ENCODE peak calls at places on chromosome 4, in seven cellular contexts. One of them, this sample, is unnamed.

GRCh38 chr4:23871420-23871819 is 18.4 kb downstream of the PPARGC1A start:
- DNase-seq in effector memory CD4-positive, alpha-beta T cell: no peak
- DNase-seq in heart left ventricle: no peak
- DNase-seq in sigmoid colon: no peak
- DNase-seq in thoracic aorta: no peak
- DNase-seq in left ventricle myocardium inferior: no peak
- DNase-seq in mucosa of descending colon: no peak
- DNase-seq in this sample: no peak

GRCh38 chr4:20354120-20354519 is 102.4 kb downstream of the SLIT2 start:
- DNase-seq in effector memory CD4-positive, alpha-beta T cell: no peak
- DNase-seq in heart left ventricle: no peak
- DNase-seq in sigmoid colon: no peak
- DNase-seq in thoracic aorta: no peak
- DNase-seq in left ventricle myocardium inferior: no peak
- DNase-seq in mucosa of descending colon: no peak
- DNase-seq in this sample: no peak

GRCh38 chr4:173410106-173410505 is 11.2 kb upstream of the SCRG1 start:
- DNase-seq in effector memory CD4-positive, alpha-beta T cell: no peak
- DNase-seq in heart left ventricle: peak
- DNase-seq in sigmoid colon: no peak
- DNase-seq in thoracic aorta: no peak
- DNase-seq in left ventricle myocardium inferior: no peak
- DNase-seq in mucosa of descending colon: no peak
- DNase-seq in this sample: no peak

GRCh38 chr4:94420356-94420755 is 31.4 kb upstream of the PDLIM5 start:
- DNase-seq in effector memory CD4-positive, alpha-beta T cell: no peak
- DNase-seq in heart left ventricle: no peak
- DNase-seq in sigmoid colon: no peak
- DNase-seq in thoracic aorta: no peak
- DNase-seq in left ventricle myocardium inferior: no peak
- DNase-seq in mucosa of descending colon: no peak
- DNase-seq in this sample: no peak

GRCh38 chr4:141713185-141713584 is 76.8 kb downstream of the IL15 start:
- DNase-seq in effector memory CD4-positive, alpha-beta T cell: no peak
- DNase-seq in heart left ventricle: no peak
- DNase-seq in sigmoid colon: no peak
- DNase-seq in thoracic aorta: no peak
- DNase-seq in left ventricle myocardium inferior: no peak
- DNase-seq in mucosa of descending colon: no peak
- DNase-seq in this sample: no peak

GRCh38 chr4:172813359-172813923 is 355.2 kb upstream of the GALNT7 start:
- DNase-seq in effector memory CD4-positive, alpha-beta T cell: no peak
- DNase-seq in heart left ventricle: no peak
- DNase-seq in sigmoid colon: no peak
- DNase-seq in thoracic aorta: no peak
- DNase-seq in left ventricle myocardium inferior: no peak
- DNase-seq in mucosa of descending colon: no peak
- DNase-seq in this sample: no peak

GRCh38 chr4:172188248-172188976 is 375.2 kb downstream of the GALNTL6 start:
- DNase-seq in effector memory CD4-positive, alpha-beta T cell: no peak
- DNase-seq in heart left ventricle: no peak
- DNase-seq in sigmoid colon: no peak
- DNase-seq in thoracic aorta: no peak
- DNase-seq in left ventricle myocardium inferior: no peak
- DNase-seq in mucosa of descending colon: no peak
- DNase-seq in this sample: no peak

GRCh38 chr4:184941671-184942070 is 76.6 kb upstream of the HELT start:
- DNase-seq in effector memory CD4-positive, alpha-beta T cell: no peak
- DNase-seq in heart left ventricle: no peak
- DNase-seq in sigmoid colon: no peak
- DNase-seq in thoracic aorta: no peak
- DNase-seq in left ventricle myocardium inferior: no peak
- DNase-seq in mucosa of descending colon: no peak
- DNase-seq in this sample: no peak

GRCh38 chr4:2803624-2804448 is 11.0 kb downstream of the SH3BP2 start:
- DNase-seq in effector memory CD4-positive, alpha-beta T cell: no peak
- DNase-seq in heart left ventricle: peak
- DNase-seq in sigmoid colon: peak
- DNase-seq in thoracic aorta: no peak
- DNase-seq in left ventricle myocardium inferior: peak
- DNase-seq in mucosa of descending colon: peak
- DNase-seq in this sample: no peak

GRCh38 chr4:26342328-26343040 is 21.7 kb downstream of the RBPJ start:
- DNase-seq in effector memory CD4-positive, alpha-beta T cell: no peak
- DNase-seq in heart left ventricle: no peak
- DNase-seq in sigmoid colon: no peak
- DNase-seq in thoracic aorta: no peak
- DNase-seq in left ventricle myocardium inferior: no peak
- DNase-seq in mucosa of descending colon: no peak
- DNase-seq in this sample: no peak

GRCh38 chr4:78059524-78059889 is 2.4 kb downstream of the FRAS1 start:
- DNase-seq in effector memory CD4-positive, alpha-beta T cell: no peak
- DNase-seq in heart left ventricle: peak
- DNase-seq in sigmoid colon: peak
- DNase-seq in thoracic aorta: peak
- DNase-seq in left ventricle myocardium inferior: peak
- DNase-seq in mucosa of descending colon: peak
- DNase-seq in this sample: peak

GRCh38 chr4:131584587-131584986 is 1564.5 kb upstream of the PCDH10 start:
- DNase-seq in effector memory CD4-positive, alpha-beta T cell: no peak
- DNase-seq in heart left ventricle: no peak
- DNase-seq in sigmoid colon: no peak
- DNase-seq in thoracic aorta: no peak
- DNase-seq in left ventricle myocardium inferior: no peak
- DNase-seq in mucosa of descending colon: no peak
- DNase-seq in this sample: no peak

GRCh38 chr4:16018061-16018676 is 55.2 kb upstream of the FGFBP2 start:
- DNase-seq in effector memory CD4-positive, alpha-beta T cell: no peak
- DNase-seq in heart left ventricle: no peak
- DNase-seq in sigmoid colon: no peak
- DNase-seq in thoracic aorta: no peak
- DNase-seq in left ventricle myocardium inferior: no peak
- DNase-seq in mucosa of descending colon: no peak
- DNase-seq in this sample: no peak

GRCh38 chr4:87589531-87589930 is 18.8 kb upstream of the DSPP start:
- DNase-seq in effector memory CD4-positive, alpha-beta T cell: no peak
- DNase-seq in heart left ventricle: no peak
- DNase-seq in sigmoid colon: no peak
- DNase-seq in thoracic aorta: no peak
- DNase-seq in left ventricle myocardium inferior: no peak
- DNase-seq in mucosa of descending colon: no peak
- DNase-seq in this sample: no peak

GRCh38 chr4:3287271-3287971 is 5.4 kb upstream of the RGS12 start:
- DNase-seq in effector memory CD4-positive, alpha-beta T cell: no peak
- DNase-seq in heart left ventricle: no peak
- DNase-seq in sigmoid colon: no peak
- DNase-seq in thoracic aorta: no peak
- DNase-seq in left ventricle myocardium inferior: no peak
- DNase-seq in mucosa of descending colon: no peak
- DNase-seq in this sample: no peak

GRCh38 chr4:163638909-163639308 is 144.4 kb downstream of the TMA16 start:
- DNase-seq in effector memory CD4-positive, alpha-beta T cell: no peak
- DNase-seq in heart left ventricle: no peak
- DNase-seq in sigmoid colon: no peak
- DNase-seq in thoracic aorta: no peak
- DNase-seq in left ventricle myocardium inferior: no peak
- DNase-seq in mucosa of descending colon: no peak
- DNase-seq in this sample: no peak

GRCh38 chr4:9765091-9765490 is 16.3 kb upstream of the DRD5 start:
- DNase-seq in effector memory CD4-positive, alpha-beta T cell: no peak
- DNase-seq in heart left ventricle: no peak
- DNase-seq in sigmoid colon: no peak
- DNase-seq in thoracic aorta: no peak
- DNase-seq in left ventricle myocardium inferior: no peak
- DNase-seq in mucosa of descending colon: peak
- DNase-seq in this sample: peak

GRCh38 chr4:76896731-76897521 is 1.0 kb downstream of the SOWAHB start:
- DNase-seq in effector memory CD4-positive, alpha-beta T cell: no peak
- DNase-seq in heart left ventricle: no peak
- DNase-seq in sigmoid colon: no peak
- DNase-seq in thoracic aorta: no peak
- DNase-seq in left ventricle myocardium inferior: peak
- DNase-seq in mucosa of descending colon: peak
- DNase-seq in this sample: no peak

GRCh38 chr4:76896048-76896447 is 1.9 kb downstream of the SOWAHB start:
- DNase-seq in effector memory CD4-positive, alpha-beta T cell: no peak
- DNase-seq in heart left ventricle: no peak
- DNase-seq in sigmoid colon: no peak
- DNase-seq in thoracic aorta: no peak
- DNase-seq in left ventricle myocardium inferior: no peak
- DNase-seq in mucosa of descending colon: no peak
- DNase-seq in this sample: no peak

GRCh38 chr4:76898949-76899640 is 1.2 kb upstream of the SOWAHB start:
- DNase-seq in effector memory CD4-positive, alpha-beta T cell: no peak
- DNase-seq in heart left ventricle: no peak
- DNase-seq in sigmoid colon: no peak
- DNase-seq in thoracic aorta: no peak
- DNase-seq in left ventricle myocardium inferior: no peak
- DNase-seq in mucosa of descending colon: no peak
- DNase-seq in this sample: no peak

GRCh38 chr4:76897522-76898384 is at the start of gene SOWAHB:
- DNase-seq in effector memory CD4-positive, alpha-beta T cell: peak
- DNase-seq in heart left ventricle: no peak
- DNase-seq in sigmoid colon: no peak
- DNase-seq in thoracic aorta: no peak
- DNase-seq in left ventricle myocardium inferior: no peak
- DNase-seq in mucosa of descending colon: peak
- DNase-seq in this sample: no peak

DNA sequence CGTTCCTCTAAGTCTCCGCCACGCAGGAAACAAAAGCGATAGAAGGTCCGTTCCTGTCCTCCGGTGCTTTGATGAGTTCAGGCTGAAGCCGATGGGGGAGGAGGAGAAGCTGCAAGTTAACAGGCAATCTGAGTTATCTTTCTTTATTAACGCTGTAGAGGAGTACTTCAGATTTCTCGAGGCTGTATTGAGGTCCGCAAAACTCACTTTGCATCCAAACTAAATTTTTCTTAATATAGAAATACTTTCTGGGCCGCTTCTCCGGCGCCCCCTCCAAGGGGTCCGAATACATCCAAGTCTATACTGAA is 395 bp upstream of the SOWAHB start:
- DNase-seq in effector memory CD4-positive, alpha-beta T cell: no peak
- DNase-seq in heart left ventricle: no peak
- DNase-seq in sigmoid colon: no peak
- DNase-seq in thoracic aorta: no peak
- DNase-seq in left ventricle myocardium inferior: no peak
- DNase-seq in mucosa of descending colon: no peak
- DNase-seq in this sample: no peak
- H3K4me3 ChIP-seq in effector memory CD4-positive, alpha-beta T cell: peak
- H3K4me3 ChIP-seq in heart left ventricle: peak
- H3K4me3 ChIP-seq in sigmoid colon: no peak
- H3K4me3 ChIP-seq in thoracic aorta: peak
- H3K4me3 ChIP-seq in left ventricle myocardium inferior: peak
- H3K4me3 ChIP-seq in mucosa of descending colon: peak
- H3K4me3 ChIP-seq in this sample: no peak

GRCh38 chr4:121950680-121951569 is 935 bp downstream of the TRPC3 start:
- DNase-seq in effector memory CD4-positive, alpha-beta T cell: no peak
- DNase-seq in heart left ventricle: no peak
- DNase-seq in sigmoid colon: peak
- DNase-seq in thoracic aorta: no peak
- DNase-seq in left ventricle myocardium inferior: no peak
- DNase-seq in mucosa of descending colon: peak
- DNase-seq in this sample: no peak

GRCh38 chr4:121953860-121954259 is 2.0 kb upstream of the TRPC3 start:
- DNase-seq in effector memory CD4-positive, alpha-beta T cell: no peak
- DNase-seq in heart left ventricle: no peak
- DNase-seq in sigmoid colon: no peak
- DNase-seq in thoracic aorta: no peak
- DNase-seq in left ventricle myocardium inferior: no peak
- DNase-seq in mucosa of descending colon: no peak
- DNase-seq in this sample: peak

GRCh38 chr4:121950212-121950679 is 1.6 kb downstream of the TRPC3 start:
- DNase-seq in effector memory CD4-positive, alpha-beta T cell: peak
- DNase-seq in heart left ventricle: peak
- DNase-seq in sigmoid colon: peak
- DNase-seq in thoracic aorta: no peak
- DNase-seq in left ventricle myocardium inferior: peak
- DNase-seq in mucosa of descending colon: peak
- DNase-seq in this sample: peak

GRCh38 chr4:121951570-121952110 is at the start of gene TRPC3:
- DNase-seq in effector memory CD4-positive, alpha-beta T cell: peak
- DNase-seq in heart left ventricle: peak
- DNase-seq in sigmoid colon: peak
- DNase-seq in thoracic aorta: no peak
- DNase-seq in left ventricle myocardium inferior: peak
- DNase-seq in mucosa of descending colon: peak
- DNase-seq in this sample: no peak

DNA sequence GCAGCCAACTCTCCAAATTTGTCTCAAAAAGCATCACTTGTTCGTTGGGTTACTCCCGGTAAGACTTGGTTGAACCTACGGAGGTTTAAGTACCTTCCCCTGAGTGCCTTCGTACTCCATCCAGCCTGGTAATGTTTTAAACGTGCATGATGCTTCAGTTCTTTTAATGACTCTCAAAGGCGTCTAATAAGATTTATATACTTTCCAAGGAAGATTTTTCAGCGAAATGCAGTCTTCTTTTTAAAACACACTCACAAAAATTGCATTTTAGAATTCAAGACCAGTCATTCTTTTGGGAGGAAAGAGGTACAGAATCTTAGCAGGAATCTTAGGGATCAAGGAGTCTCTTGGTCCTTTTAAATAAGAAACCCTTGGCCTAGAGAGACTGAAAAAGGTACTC is 430 bp upstream of the TRPC3 start:
- DNase-seq in effector memory CD4-positive, alpha-beta T cell: no peak
- DNase-seq in heart left ventricle: no peak
- DNase-seq in sigmoid colon: no peak
- DNase-seq in thoracic aorta: no peak
- DNase-seq in left ventricle myocardium inferior: no peak
- DNase-seq in mucosa of descending colon: no peak
- DNase-seq in this sample: no peak
- H3K4me3 ChIP-seq in effector memory CD4-positive, alpha-beta T cell: peak
- H3K4me3 ChIP-seq in heart left ventricle: peak
- H3K4me3 ChIP-seq in sigmoid colon: peak
- H3K4me3 ChIP-seq in thoracic aorta: peak
- H3K4me3 ChIP-seq in left ventricle myocardium inferior: peak
- H3K4me3 ChIP-seq in mucosa of descending colon: no peak
- H3K4me3 ChIP-seq in this sample: no peak

GRCh38 chr4:121764303-121764701 is 662 bp downstream of the SMIM43 start:
- DNase-seq in effector memory CD4-positive, alpha-beta T cell: no peak
- DNase-seq in heart left ventricle: no peak
- DNase-seq in sigmoid colon: no peak
- DNase-seq in thoracic aorta: no peak
- DNase-seq in left ventricle myocardium inferior: no peak
- DNase-seq in mucosa of descending colon: no peak
- DNase-seq in this sample: no peak
- H3K4me3 ChIP-seq in effector memory CD4-positive, alpha-beta T cell: peak
- H3K4me3 ChIP-seq in heart left ventricle: peak
- H3K4me3 ChIP-seq in sigmoid colon: peak
- H3K4me3 ChIP-seq in thoracic aorta: peak
- H3K4me3 ChIP-seq in left ventricle myocardium inferior: peak
- H3K4me3 ChIP-seq in mucosa of descending colon: no peak
- H3K4me3 ChIP-seq in this sample: no peak

GRCh38 chr4:242121-242848 is 63.0 kb downstream of the ZNF732 start:
- DNase-seq in effector memory CD4-positive, alpha-beta T cell: peak
- DNase-seq in heart left ventricle: peak
- DNase-seq in sigmoid colon: peak
- DNase-seq in thoracic aorta: no peak
- DNase-seq in left ventricle myocardium inferior: peak
- DNase-seq in mucosa of descending colon: peak
- DNase-seq in this sample: peak
- H3K4me3 ChIP-seq in effector memory CD4-positive, alpha-beta T cell: peak
- H3K4me3 ChIP-seq in heart left ventricle: peak
- H3K4me3 ChIP-seq in sigmoid colon: peak
- H3K4me3 ChIP-seq in thoracic aorta: peak
- H3K4me3 ChIP-seq in left ventricle myocardium inferior: peak
- H3K4me3 ChIP-seq in mucosa of descending colon: no peak
- H3K4me3 ChIP-seq in this sample: peak

GRCh38 chr4:6469898-6470501 is 2.4 kb downstream of the PPP2R2C start:
- DNase-seq in effector memory CD4-positive, alpha-beta T cell: no peak
- DNase-seq in heart left ventricle: no peak
- DNase-seq in sigmoid colon: peak
- DNase-seq in thoracic aorta: no peak
- DNase-seq in left ventricle myocardium inferior: no peak
- DNase-seq in mucosa of descending colon: no peak
- DNase-seq in this sample: no peak
- H3K4me3 ChIP-seq in effector memory CD4-positive, alpha-beta T cell: no peak
- H3K4me3 ChIP-seq in heart left ventricle: peak
- H3K4me3 ChIP-seq in sigmoid colon: no peak
- H3K4me3 ChIP-seq in thoracic aorta: peak
- H3K4me3 ChIP-seq in left ventricle myocardium inferior: peak
- H3K4me3 ChIP-seq in mucosa of descending colon: no peak
- H3K4me3 ChIP-seq in this sample: no peak

This sample was measured in Jurkat, Clone E6-1.